ENCODE peak calls at places on chromosomes 4 and X, in six cellular contexts. M, W, T, E, G and C are unnamed samples.
A peak's percentile ranks its signal among the peaks of the same experiment; 100 is the strongest.

GRCh38 chr4:62449538-62449937 is 1249.4 kb downstream of the ADGRL3 start:
- ATAC-seq in G (no peak), M (no peak), T (no peak), W (no peak), E (no peak), C (no peak)

GRCh38 chr4:78099058-78099457 is 41.9 kb downstream of the FRAS1 start:
- ATAC-seq in T (no peak), W (no peak), E (no peak), M (no peak), G (no peak), C (no peak)

GRCh38 chrX:9285342-9285771 is 179.5 kb upstream of the TBL1X start:
- ATAC-seq in E (no peak), G (no peak), M (no peak), T (no peak), W (no peak), C (no peak)

GRCh38 chr4:138634915-138635314 is 380.7 kb upstream of the NOCT start:
- ATAC-seq in W (no peak), G (no peak), T (no peak), M (no peak), E (no peak), C (no peak)

GRCh38 chrX:13717697-13718483 is 16.5 kb downstream of the TRAPPC2 start:
- ATAC-seq in W (no peak), T (peak; percentile 60), G (no peak), M (no peak), E (no peak), C (peak; percentile 70)

GRCh38 chr4:3189459-3189858 is 59.5 kb upstream of the MSANTD1 start:
- ATAC-seq in E (no peak), M (no peak), W (no peak), G (no peak), T (no peak), C (no peak)

GRCh38 chr4:123352966-123353365 is 43.6 kb upstream of the SPRY1 start:
- ATAC-seq in G (no peak), T (no peak), E (no peak), M (no peak), W (no peak), C (no peak)

GRCh38 chr4:5539584-5539983 is 168.8 kb downstream of the EVC2 start:
- ATAC-seq in T (no peak), E (no peak), G (no peak), W (no peak), M (no peak), C (no peak)

GRCh38 chrX:106948641-106949040 is 28.4 kb downstream of the CLDN2 start:
- ATAC-seq in M (no peak), G (no peak), E (no peak), T (no peak), W (no peak), C (no peak)

GRCh38 chr4:62450740-62451139 is 1250.6 kb downstream of the ADGRL3 start:
- ATAC-seq in T (no peak), M (no peak), W (no peak), E (no peak), G (no peak), C (no peak)

GRCh38 chr4:168063031-168063430 is 29.3 kb upstream of the ANXA10 start:
- ATAC-seq in E (no peak), M (no peak), W (no peak), T (no peak), G (no peak), C (no peak)

GRCh38 chr4:39719804-39720580 is 22.1 kb downstream of the UBE2K start:
- ATAC-seq in W (peak; percentile 62), E (no peak), M (peak; percentile 86), T (no peak), G (no peak), C (no peak)

GRCh38 chr4:168931215-168931650 is 78.8 kb downstream of the CBR4 start:
- ATAC-seq in G (no peak), E (peak; percentile 16), T (peak; percentile 43), W (peak; percentile 33), M (peak; percentile 30), C (peak; percentile 53)

GRCh38 chr4:142824368-142824767 is 21.7 kb downstream of the INPP4B start:
- ATAC-seq in G (no peak), E (no peak), T (no peak), W (peak; percentile 80), M (peak; percentile 54), C (no peak)

GRCh38 chr4:2487632-2488031 is 18.7 kb downstream of the RNF4 start:
- ATAC-seq in W (no peak), M (no peak), E (no peak), T (no peak), G (no peak), C (no peak)

GRCh38 chr4:154677923-154678322 is 65.5 kb upstream of the FGG start:
- ATAC-seq in W (no peak), G (no peak), E (peak; percentile 55), M (no peak), T (no peak), C (no peak)

GRCh38 chrX:42123369-42123768 is 200.0 kb upstream of the CASK start:
- ATAC-seq in G (no peak), E (no peak), T (no peak), M (no peak), W (no peak), C (no peak)

GRCh38 chrX:1564750-1565683 is 26.4 kb upstream of the AKAP17A start:
- ATAC-seq in E (no peak), T (no peak), W (no peak), G (no peak), M (no peak), C (no peak)

GRCh38 chrX:131366387-131366786 is 77.3 kb upstream of the IGSF1 start:
- ATAC-seq in G (peak; percentile 61), M (no peak), W (no peak), T (no peak), E (no peak), C (no peak)

GRCh38 chrX:41909068-41909467 is 14.3 kb downstream of the CASK start:
- ATAC-seq in M (no peak), W (no peak), G (no peak), E (no peak), T (no peak), C (no peak)

GRCh38 chrX:134013092-134013497 is 27.7 kb upstream of the GPC3 start:
- ATAC-seq in G (no peak), W (peak; percentile 98), T (peak; percentile 33), E (no peak), M (no peak), C (no peak)

GRCh38 chr4:184575306-184575705 is 73.9 kb downstream of the CASP3 start:
- ATAC-seq in T (no peak), G (no peak), E (no peak), W (peak; percentile 39), M (no peak), C (no peak)

GRCh38 chr4:107666134-107666533 is 53.9 kb downstream of the PAPSS1 start:
- ATAC-seq in G (no peak), M (peak; percentile 68), W (no peak), T (no peak), E (peak; percentile 81), C (no peak)

GRCh38 chrX:10414872-10415703 is 205.3 kb downstream of the MID1 start:
- ATAC-seq in T (no peak), G (no peak), M (peak; percentile 63), W (no peak), E (no peak), C (no peak)
- H3K27ac ChIP-seq in T (no peak overlapping the region), G (no peak overlapping the region), M (peak overlapping the region; percentile 79), W (no peak overlapping the region), E (no peak overlapping the region), C (no peak overlapping the region)

DNA sequence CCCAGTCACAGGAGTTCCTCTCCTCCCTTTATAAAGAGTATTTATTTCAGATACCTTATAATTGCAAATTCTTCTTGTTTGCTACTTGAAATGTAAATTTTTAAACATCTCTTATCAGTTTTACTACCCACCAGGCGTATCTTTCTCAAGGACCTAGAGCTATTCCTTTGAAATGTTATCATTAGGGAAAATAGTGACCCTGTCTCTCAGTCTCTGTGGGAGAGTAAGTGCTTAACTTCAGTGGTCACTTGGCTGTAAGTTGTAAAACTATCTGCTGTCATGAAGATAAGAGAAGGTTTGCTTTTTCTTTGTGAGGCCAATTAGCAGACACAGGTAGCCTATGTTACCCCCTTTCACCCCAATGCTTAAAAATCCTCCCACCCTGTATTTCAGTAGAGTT is 241.6 kb downstream of the TACR3 start:
- ATAC-seq in T (no peak), G (no peak), M (no peak), W (no peak), E (no peak), C (no peak)
- H3K27ac ChIP-seq in T (no peak overlapping the region), G (no peak overlapping the region), M (no peak overlapping the region), W (no peak overlapping the region), E (no peak overlapping the region), C (no peak overlapping the region)

GRCh38 chr4:152460488-152460887 is 75.4 kb downstream of the FBXW7 start:
- ATAC-seq in G (peak; percentile 60), M (peak; percentile 38), W (no peak), T (no peak), E (peak; percentile 64), C (no peak)

GRCh38 chr4:152462047-152462446 is 73.8 kb downstream of the FBXW7 start:
- ATAC-seq in E (peak; percentile 87), W (no peak), G (no peak), T (no peak), M (no peak), C (no peak)

GRCh38 chr4:152456609-152457008 is 79.3 kb downstream of the FBXW7 start:
- ATAC-seq in G (no peak), T (no peak), M (peak; percentile 45), W (no peak), E (no peak), C (no peak)

GRCh38 chr4:152459326-152459725 is 76.6 kb downstream of the FBXW7 start:
- ATAC-seq in M (no peak), G (no peak), E (no peak), W (no peak), T (no peak), C (no peak)

DNA sequence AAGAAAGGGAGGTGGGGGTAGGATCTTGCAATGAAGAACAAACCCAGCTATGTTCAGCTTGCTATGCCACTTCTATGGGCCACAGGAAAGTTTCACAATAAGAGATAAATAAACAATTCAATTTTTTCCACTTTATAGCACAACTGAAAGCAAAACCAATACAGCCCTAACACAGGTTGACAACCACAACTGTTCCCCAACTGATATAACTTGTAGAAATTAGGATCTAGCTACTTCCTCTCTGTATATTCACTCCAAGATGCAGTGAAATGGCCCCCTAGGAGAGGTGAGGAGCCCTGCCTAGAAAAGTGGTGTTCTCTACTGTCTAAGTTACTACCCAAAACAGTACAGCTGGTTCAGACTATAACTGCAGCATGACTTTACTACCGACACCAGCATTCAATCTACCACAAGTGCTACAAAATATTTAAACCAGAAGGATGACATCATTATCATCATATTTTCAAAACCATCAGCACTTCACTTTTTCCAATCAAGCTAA is 77.0 kb downstream of the FBXW7 start:
- ATAC-seq in G (no peak), T (no peak), W (no peak), E (peak; percentile 72), M (peak; percentile 34), C (no peak)
- H3K27ac ChIP-seq in G (no peak overlapping the region), T (no peak overlapping the region), W (no peak overlapping the region), E (peak overlapping the region; percentile 81), M (no peak overlapping the region), C (no peak overlapping the region)

GRCh38 chr4:139917896-139918295 is 236.1 kb downstream of the MAML3 start:
- ATAC-seq in W (no peak), T (no peak), M (no peak), E (no peak), G (no peak), C (no peak)

GRCh38 chr4:139920552-139920951 is 233.4 kb downstream of the MAML3 start:
- ATAC-seq in T (no peak), G (no peak), M (no peak), W (no peak), E (no peak), C (no peak)

GRCh38 chr4:139919513-139919912 is 234.5 kb downstream of the MAML3 start:
- ATAC-seq in G (no peak), W (no peak), M (peak; percentile 89), T (peak; percentile 61), E (no peak), C (peak; percentile 65)

GRCh38 chr4:139918591-139918990 is 235.4 kb downstream of the MAML3 start:
- ATAC-seq in T (no peak), M (peak; percentile 42), E (no peak), G (no peak), W (no peak), C (no peak)

GRCh38 chr4:139918994-139919393 is 235.0 kb downstream of the MAML3 start:
- ATAC-seq in M (peak; percentile 17), T (no peak), G (no peak), W (no peak), E (no peak), C (no peak)
- H3K27ac ChIP-seq in M (no peak overlapping the region), T (no peak overlapping the region), G (no peak overlapping the region), W (no peak overlapping the region), E (peak overlapping the region; percentile 41), C (peak overlapping the region; percentile 82)